ENCODE peak calls at places on chromosomes 13 and 19, in four cellular contexts. One of them, this sample, is unnamed.

GRCh38 chr19:56942749-56943148 is 102.2 kb upstream of the PEG3 start:
- DNase-seq in left lung: peak; percentile 36
- DNase-seq in GM23248: peak; percentile 2
- DNase-seq in left ventricle myocardium inferior: peak; percentile 30
- DNase-seq in this sample: no peak

GRCh38 chr19:10625762-10626138 is 397 bp downstream of the SLC44A2 start:
- DNase-seq in left ventricle myocardium inferior: no peak
- DNase-seq in GM23248: no peak
- DNase-seq in left lung: no peak
- DNase-seq in this sample: no peak

GRCh38 chr13:109285586-109285985 is 500.8 kb downstream of the IRS2 start:
- DNase-seq in left lung: no peak
- DNase-seq in left ventricle myocardium inferior: no peak
- DNase-seq in GM23248: no peak
- DNase-seq in this sample: no peak

GRCh38 chr19:58218899-58219298 is 9.8 kb upstream of the ZNF544 start:
- DNase-seq in left lung: no peak
- DNase-seq in GM23248: peak; percentile 45
- DNase-seq in left ventricle myocardium inferior: no peak
- DNase-seq in this sample: no peak

GRCh38 chr19:35331551-35332214 is 2.7 kb downstream of the CD22 start:
- DNase-seq in left lung: no peak
- DNase-seq in left ventricle myocardium inferior: no peak
- DNase-seq in GM23248: no peak
- DNase-seq in this sample: no peak

GRCh38 chr13:109682534-109683244 is 103.7 kb downstream of the IRS2 start:
- DNase-seq in left lung: no peak
- DNase-seq in GM23248: no peak
- DNase-seq in left ventricle myocardium inferior: no peak
- DNase-seq in this sample: no peak

GRCh38 chr13:101115762-101116161 is 300.5 kb downstream of the NALCN start:
- DNase-seq in left lung: no peak
- DNase-seq in left ventricle myocardium inferior: no peak
- DNase-seq in GM23248: peak; percentile 31
- DNase-seq in this sample: no peak

GRCh38 chr19:38321646-38322323 is 2.1 kb downstream of the KCNK6 start:
- DNase-seq in left lung: peak; percentile 56
- DNase-seq in left ventricle myocardium inferior: peak; percentile 80
- DNase-seq in GM23248: peak; percentile 87
- DNase-seq in this sample: peak; percentile 93

GRCh38 chr19:19470579-19470978 is 44.8 kb downstream of the TSSK6 start:
- DNase-seq in left ventricle myocardium inferior: no peak
- DNase-seq in left lung: no peak
- DNase-seq in GM23248: no peak
- DNase-seq in this sample: no peak

GRCh38 chr19:46016426-46017094 is 6.3 kb downstream of the PGLYRP1 start:
- DNase-seq in GM23248: peak; percentile 91
- DNase-seq in left ventricle myocardium inferior: peak; percentile 83
- DNase-seq in left lung: peak; percentile 86
- DNase-seq in this sample: no peak

DNA sequence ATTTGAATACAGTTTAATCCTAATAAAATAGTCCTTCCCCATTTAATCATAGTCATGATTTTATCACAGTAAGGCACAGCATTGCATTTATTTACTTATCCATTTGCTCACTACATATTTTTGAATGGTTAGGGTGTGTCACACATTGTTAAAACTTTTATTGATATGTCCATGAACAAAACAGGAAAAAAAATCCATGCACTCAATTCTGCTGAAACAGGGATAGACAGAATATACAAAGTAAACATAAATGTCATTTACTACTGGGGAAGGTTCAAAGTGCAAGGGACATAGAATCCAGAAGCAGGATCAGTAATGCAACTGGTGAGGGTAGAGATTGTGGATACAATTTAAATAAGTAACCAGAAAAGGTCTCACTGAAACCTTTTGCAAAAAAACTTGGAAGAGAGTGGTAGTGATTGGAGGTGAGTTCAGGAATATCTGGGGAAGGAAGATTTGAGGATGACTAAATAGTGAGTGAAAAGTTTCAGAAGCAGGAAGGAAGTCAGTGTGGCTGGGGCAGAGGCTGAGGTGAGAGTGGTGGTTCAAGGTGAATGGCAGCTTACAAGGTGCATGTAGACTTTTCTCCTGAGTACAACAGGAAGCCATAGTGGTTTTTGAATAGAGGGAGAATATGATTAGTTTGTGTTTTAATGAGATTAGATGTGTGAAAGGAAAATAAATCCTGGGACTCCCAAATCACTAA is 387.2 kb upstream of the ATXN8OS start:
- DNase-seq in left lung: no peak
- DNase-seq in left ventricle myocardium inferior: no peak
- DNase-seq in GM23248: no peak
- DNase-seq in this sample: no peak
- H3K27ac ChIP-seq in left lung: no peak overlapping the region
- H3K27ac ChIP-seq in left ventricle myocardium inferior: no peak overlapping the region
- H3K27ac ChIP-seq in GM23248: no peak overlapping the region
- H3K27ac ChIP-seq in this sample: no peak overlapping the region

GRCh38 chr19:3176715-3177501 is 1.7 kb upstream of the S1PR4 start:
- DNase-seq in left ventricle myocardium inferior: no peak
- DNase-seq in GM23248: peak; percentile 91
- DNase-seq in left lung: peak; percentile 87
- DNase-seq in this sample: no peak

GRCh38 chr19:3175761-3176714 is 2.5 kb upstream of the S1PR4 start:
- DNase-seq in GM23248: peak; percentile 89
- DNase-seq in left lung: peak; percentile 91
- DNase-seq in left ventricle myocardium inferior: no peak
- DNase-seq in this sample: no peak

GRCh38 chr19:3178973-3179738 is 587 bp downstream of the S1PR4 start:
- DNase-seq in GM23248: no peak
- DNase-seq in left lung: no peak
- DNase-seq in left ventricle myocardium inferior: no peak
- DNase-seq in this sample: no peak

GRCh38 chr19:3178377-3178972 is at the start of gene S1PR4:
- DNase-seq in GM23248: no peak
- DNase-seq in left lung: no peak
- DNase-seq in left ventricle myocardium inferior: no peak
- DNase-seq in this sample: no peak

DNA sequence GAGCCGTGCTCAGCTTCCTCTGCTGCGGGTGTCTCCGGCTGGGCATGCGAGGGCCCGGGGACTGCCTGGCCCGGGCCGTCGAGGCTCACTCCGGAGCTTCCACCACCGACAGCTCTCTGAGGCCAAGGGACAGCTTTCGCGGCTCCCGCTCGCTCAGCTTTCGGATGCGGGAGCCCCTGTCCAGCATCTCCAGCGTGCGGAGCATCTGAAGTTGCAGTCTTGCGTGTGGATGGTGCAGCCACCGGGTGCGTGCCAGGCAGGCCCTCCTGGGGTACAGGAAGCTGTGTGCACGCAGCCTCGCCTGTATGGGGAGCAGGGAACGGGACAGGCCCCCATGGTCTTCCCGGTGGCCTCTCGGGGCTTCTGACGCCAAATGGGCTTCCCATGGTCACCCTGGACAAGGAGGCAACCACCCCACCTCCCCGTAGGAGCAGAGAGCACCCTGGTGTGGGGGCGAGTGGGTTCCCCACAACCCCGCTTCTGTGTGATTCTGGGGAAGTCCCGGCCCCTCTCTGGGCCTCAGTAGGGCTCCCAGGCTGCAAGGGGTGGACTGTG is 1.2 kb downstream of the S1PR4 start:
- DNase-seq in left ventricle myocardium inferior: no peak
- DNase-seq in GM23248: no peak
- DNase-seq in left lung: no peak
- DNase-seq in this sample: no peak
- H3K4me1 ChIP-seq in left ventricle myocardium inferior: peaks cover 16% of the 10 kb centered on the region
- H3K4me1 ChIP-seq in GM23248: peaks cover 14% of the 10 kb centered on the region
- H3K4me1 ChIP-seq in left lung: peaks cover 85% of the 10 kb centered on the region
- H3K4me1 ChIP-seq in this sample: peaks cover 26% of the 10 kb centered on the region

DNA sequence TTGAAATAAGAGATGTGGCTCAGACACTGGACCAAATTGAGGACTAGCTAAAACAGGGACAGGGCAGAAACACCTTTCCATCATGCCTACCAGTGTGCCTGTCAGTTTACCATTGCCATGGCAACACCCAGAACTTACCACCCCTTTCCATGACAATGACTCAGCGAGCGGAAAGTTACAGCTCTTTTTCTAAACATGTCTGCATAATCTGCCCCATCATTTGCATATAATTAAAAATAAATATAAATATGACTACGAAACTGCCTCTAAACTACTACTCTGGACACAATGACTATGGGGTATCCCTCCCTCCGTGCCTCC is 96.0 kb downstream of the UBL3 start:
- DNase-seq in GM23248: peak; percentile 56
- DNase-seq in left ventricle myocardium inferior: no peak
- DNase-seq in left lung: no peak
- DNase-seq in this sample: no peak
- H3K27ac ChIP-seq in GM23248: peak overlapping the region; percentile 24
- H3K27ac ChIP-seq in left ventricle myocardium inferior: no peak overlapping the region
- H3K27ac ChIP-seq in left lung: no peak overlapping the region
- H3K27ac ChIP-seq in this sample: no peak overlapping the region

GRCh38 chr19:47778954-47779351 is 450 bp downstream of the SELENOW start:
- DNase-seq in left lung: peak; percentile 52
- DNase-seq in left ventricle myocardium inferior: peak; percentile 29
- DNase-seq in GM23248: peak; percentile 58
- DNase-seq in this sample: no peak
- H3K4me1 ChIP-seq in left lung: peaks cover 31% of the 10 kb centered on the region
- H3K4me1 ChIP-seq in left ventricle myocardium inferior: peaks cover 66% of the 10 kb centered on the region
- H3K4me1 ChIP-seq in GM23248: no peaks in the 10 kb centered on the region
- H3K4me1 ChIP-seq in this sample: peaks cover 47% of the 10 kb centered on the region

GRCh38 chr13:113495494-113496251 is 5.2 kb upstream of the DCUN1D2 start:
- DNase-seq in left ventricle myocardium inferior: no peak
- DNase-seq in GM23248: no peak
- DNase-seq in left lung: no peak
- DNase-seq in this sample: no peak
- H3K27ac ChIP-seq in left ventricle myocardium inferior: peak overlapping the region; percentile 95
- H3K27ac ChIP-seq in GM23248: no peak overlapping the region
- H3K27ac ChIP-seq in left lung: no peak overlapping the region
- H3K27ac ChIP-seq in this sample: peak overlapping the region; percentile 7

GRCh38 chr19:42246143-42246868 is 3.9 kb upstream of the GSK3A start:
- DNase-seq in left ventricle myocardium inferior: peak; percentile 75
- DNase-seq in left lung: peak; percentile 67
- DNase-seq in GM23248: peak; percentile 93
- DNase-seq in this sample: no peak
- H3K4me1 ChIP-seq in left ventricle myocardium inferior: peaks cover 84% of the 10 kb centered on the region
- H3K4me1 ChIP-seq in left lung: peaks cover 47% of the 10 kb centered on the region
- H3K4me1 ChIP-seq in GM23248: peaks cover 34% of the 10 kb centered on the region
- H3K4me1 ChIP-seq in this sample: peaks cover 52% of the 10 kb centered on the region